ENCODE peak calls at places on chromosomes 13 and 19, in seven cellular contexts. One of them, this sample, is unnamed.

GRCh38 chr13:99326012-99326411 is 18.8 kb upstream of the GPR183 start:
- DNase-seq in osteoblast: no peak
- DNase-seq in dorsolateral prefrontal cortex: no peak
- DNase-seq in WTC11: no peak
- DNase-seq in adrenal gland: no peak
- DNase-seq in RWPE1: no peak
- DNase-seq in AG04450: no peak
- DNase-seq in this sample: no peak

GRCh38 chr13:102902789-102903347 is 57.0 kb downstream of the ERCC5 start:
- DNase-seq in osteoblast: no peak
- DNase-seq in RWPE1: no peak
- DNase-seq in AG04450: no peak
- DNase-seq in adrenal gland: no peak
- DNase-seq in WTC11: peak; percentile 39
- DNase-seq in dorsolateral prefrontal cortex: no peak
- DNase-seq in this sample: peak; percentile 11

GRCh38 chr19:45273532-45273877 is 22.4 kb downstream of the MARK4 start:
- DNase-seq in adrenal gland: no peak
- DNase-seq in dorsolateral prefrontal cortex: no peak
- DNase-seq in AG04450: no peak
- DNase-seq in RWPE1: no peak
- DNase-seq in WTC11: no peak
- DNase-seq in osteoblast: peak; percentile 62
- DNase-seq in this sample: no peak

GRCh38 chr13:40352385-40352778 is 314.1 kb downstream of the FOXO1 start:
- DNase-seq in adrenal gland: peak; percentile 86
- DNase-seq in dorsolateral prefrontal cortex: no peak
- DNase-seq in AG04450: no peak
- DNase-seq in RWPE1: no peak
- DNase-seq in WTC11: no peak
- DNase-seq in osteoblast: no peak
- DNase-seq in this sample: peak; percentile 45

GRCh38 chr13:59120297-59120843 is 1043.4 kb downstream of the DIAPH3 start:
- DNase-seq in AG04450: no peak
- DNase-seq in WTC11: no peak
- DNase-seq in adrenal gland: no peak
- DNase-seq in RWPE1: no peak
- DNase-seq in osteoblast: no peak
- DNase-seq in dorsolateral prefrontal cortex: no peak
- DNase-seq in this sample: no peak

GRCh38 chr13:38376551-38376950 is 26.9 kb downstream of the UFM1 start:
- DNase-seq in osteoblast: no peak
- DNase-seq in dorsolateral prefrontal cortex: no peak
- DNase-seq in RWPE1: no peak
- DNase-seq in WTC11: no peak
- DNase-seq in AG04450: no peak
- DNase-seq in adrenal gland: no peak
- DNase-seq in this sample: peak; percentile 32

GRCh38 chr19:15534957-15535864 is 26.9 kb downstream of the CYP4F22 start:
- DNase-seq in AG04450: no peak
- DNase-seq in WTC11: no peak
- DNase-seq in adrenal gland: no peak
- DNase-seq in dorsolateral prefrontal cortex: no peak
- DNase-seq in osteoblast: no peak
- DNase-seq in RWPE1: no peak
- DNase-seq in this sample: no peak

GRCh38 chr13:50026788-50027473 is 11.7 kb downstream of the KCNRG start:
- DNase-seq in AG04450: no peak
- DNase-seq in adrenal gland: no peak
- DNase-seq in WTC11: no peak
- DNase-seq in RWPE1: no peak
- DNase-seq in osteoblast: no peak
- DNase-seq in dorsolateral prefrontal cortex: no peak
- DNase-seq in this sample: no peak

GRCh38 chr19:8731428-8732169 is 10.2 kb downstream of the OR2Z1 start:
- DNase-seq in RWPE1: no peak
- DNase-seq in AG04450: no peak
- DNase-seq in osteoblast: no peak
- DNase-seq in WTC11: no peak
- DNase-seq in adrenal gland: no peak
- DNase-seq in dorsolateral prefrontal cortex: no peak
- DNase-seq in this sample: no peak

GRCh38 chr13:28564030-28564429 is 69.1 kb upstream of the FLT1 start:
- DNase-seq in dorsolateral prefrontal cortex: no peak
- DNase-seq in osteoblast: no peak
- DNase-seq in WTC11: no peak
- DNase-seq in RWPE1: peak; percentile 38
- DNase-seq in AG04450: no peak
- DNase-seq in adrenal gland: no peak
- DNase-seq in this sample: no peak

GRCh38 chr19:47658431-47659383 is 49.8 kb downstream of the BICRA start:
- DNase-seq in AG04450: no peak
- DNase-seq in osteoblast: peak; percentile 47
- DNase-seq in WTC11: no peak
- DNase-seq in adrenal gland: no peak
- DNase-seq in RWPE1: no peak
- DNase-seq in dorsolateral prefrontal cortex: no peak
- DNase-seq in this sample: peak; percentile 51

GRCh38 chr13:42041684-42042035 is 6.8 kb upstream of the DGKH start:
- DNase-seq in RWPE1: peak; percentile 64
- DNase-seq in adrenal gland: peak; percentile 62
- DNase-seq in AG04450: no peak
- DNase-seq in osteoblast: peak; percentile 97
- DNase-seq in dorsolateral prefrontal cortex: no peak
- DNase-seq in WTC11: peak; percentile 60
- DNase-seq in this sample: peak; percentile 76

GRCh38 chr13:21767032-21767431 is 96.2 kb downstream of the FGF9 start:
- DNase-seq in WTC11: no peak
- DNase-seq in AG04450: no peak
- DNase-seq in dorsolateral prefrontal cortex: no peak
- DNase-seq in RWPE1: no peak
- DNase-seq in adrenal gland: no peak
- DNase-seq in osteoblast: no peak
- DNase-seq in this sample: no peak

GRCh38 chr19:44777715-44778347 is at the start of gene CBLC:
- DNase-seq in dorsolateral prefrontal cortex: no peak
- DNase-seq in RWPE1: peak; percentile 93
- DNase-seq in WTC11: peak; percentile 96
- DNase-seq in adrenal gland: no peak
- DNase-seq in AG04450: no peak
- DNase-seq in osteoblast: peak; percentile 70
- DNase-seq in this sample: no peak

GRCh38 chr19:3276341-3276799 is 51.9 kb downstream of the CELF5 start:
- DNase-seq in RWPE1: peak; percentile 77
- DNase-seq in AG04450: no peak
- DNase-seq in dorsolateral prefrontal cortex: no peak
- DNase-seq in WTC11: peak; percentile 98
- DNase-seq in adrenal gland: no peak
- DNase-seq in osteoblast: peak; percentile 83
- DNase-seq in this sample: peak; percentile 4

GRCh38 chr13:40102854-40103253 is 447.4 kb downstream of the COG6 start:
- DNase-seq in dorsolateral prefrontal cortex: peak; percentile 58
- DNase-seq in RWPE1: peak; percentile 68
- DNase-seq in osteoblast: peak; percentile 55
- DNase-seq in WTC11: no peak
- DNase-seq in AG04450: peak; percentile 26
- DNase-seq in adrenal gland: peak; percentile 82
- DNase-seq in this sample: peak; percentile 89

GRCh38 chr19:12000152-12000981 is 35.1 kb downstream of the ZNF433 start:
- DNase-seq in RWPE1: no peak
- DNase-seq in AG04450: no peak
- DNase-seq in dorsolateral prefrontal cortex: no peak
- DNase-seq in adrenal gland: no peak
- DNase-seq in WTC11: no peak
- DNase-seq in osteoblast: peak; percentile 60
- DNase-seq in this sample: peak; percentile 15

GRCh38 chr13:49052801-49053200 is 77.1 kb downstream of the FNDC3A start:
- DNase-seq in AG04450: no peak
- DNase-seq in RWPE1: no peak
- DNase-seq in dorsolateral prefrontal cortex: no peak
- DNase-seq in WTC11: no peak
- DNase-seq in adrenal gland: no peak
- DNase-seq in osteoblast: no peak
- DNase-seq in this sample: no peak

GRCh38 chr19:43552198-43552450 is 19.1 kb downstream of the ZNF575 start:
- DNase-seq in WTC11: no peak
- DNase-seq in dorsolateral prefrontal cortex: no peak
- DNase-seq in AG04450: no peak
- DNase-seq in RWPE1: no peak
- DNase-seq in osteoblast: peak; percentile 70
- DNase-seq in adrenal gland: no peak
- DNase-seq in this sample: no peak

GRCh38 chr19:43552616-43553015 is 19.6 kb downstream of the ZNF575 start:
- DNase-seq in AG04450: no peak
- DNase-seq in osteoblast: peak; percentile 49
- DNase-seq in adrenal gland: no peak
- DNase-seq in dorsolateral prefrontal cortex: no peak
- DNase-seq in WTC11: no peak
- DNase-seq in RWPE1: no peak
- DNase-seq in this sample: no peak

GRCh38 chr19:43554317-43554895 is 20.9 kb downstream of the XRCC1 start:
- DNase-seq in AG04450: no peak
- DNase-seq in dorsolateral prefrontal cortex: no peak
- DNase-seq in osteoblast: peak; percentile 59
- DNase-seq in adrenal gland: no peak
- DNase-seq in WTC11: no peak
- DNase-seq in RWPE1: no peak
- DNase-seq in this sample: no peak

GRCh38 chr19:43553656-43554055 is 20.7 kb downstream of the ZNF575 start:
- DNase-seq in osteoblast: peak; percentile 72
- DNase-seq in AG04450: no peak
- DNase-seq in RWPE1: no peak
- DNase-seq in WTC11: no peak
- DNase-seq in dorsolateral prefrontal cortex: no peak
- DNase-seq in adrenal gland: no peak
- DNase-seq in this sample: no peak

GRCh38 chr19:43555185-43555770 is 20.0 kb downstream of the XRCC1 start:
- DNase-seq in adrenal gland: peak; percentile 88
- DNase-seq in osteoblast: peak; percentile 97
- DNase-seq in WTC11: peak; percentile 92
- DNase-seq in RWPE1: peak; percentile 43
- DNase-seq in AG04450: no peak
- DNase-seq in dorsolateral prefrontal cortex: peak; percentile 73
- DNase-seq in this sample: peak; percentile 87
- TF ChIP-seq CTCF in adrenal gland: peak; percentile 49
- TF ChIP-seq CTCF in osteoblast: peak; percentile 91
- TF ChIP-seq CTCF in WTC11: peak; percentile 64
- TF ChIP-seq CTCF in RWPE1: peak; percentile 69
- TF ChIP-seq CTCF in AG04450: peak; percentile 89
- TF ChIP-seq CTCF in dorsolateral prefrontal cortex: peak; percentile 73
- TF ChIP-seq CTCF in this sample: peak; percentile 97

DNA sequence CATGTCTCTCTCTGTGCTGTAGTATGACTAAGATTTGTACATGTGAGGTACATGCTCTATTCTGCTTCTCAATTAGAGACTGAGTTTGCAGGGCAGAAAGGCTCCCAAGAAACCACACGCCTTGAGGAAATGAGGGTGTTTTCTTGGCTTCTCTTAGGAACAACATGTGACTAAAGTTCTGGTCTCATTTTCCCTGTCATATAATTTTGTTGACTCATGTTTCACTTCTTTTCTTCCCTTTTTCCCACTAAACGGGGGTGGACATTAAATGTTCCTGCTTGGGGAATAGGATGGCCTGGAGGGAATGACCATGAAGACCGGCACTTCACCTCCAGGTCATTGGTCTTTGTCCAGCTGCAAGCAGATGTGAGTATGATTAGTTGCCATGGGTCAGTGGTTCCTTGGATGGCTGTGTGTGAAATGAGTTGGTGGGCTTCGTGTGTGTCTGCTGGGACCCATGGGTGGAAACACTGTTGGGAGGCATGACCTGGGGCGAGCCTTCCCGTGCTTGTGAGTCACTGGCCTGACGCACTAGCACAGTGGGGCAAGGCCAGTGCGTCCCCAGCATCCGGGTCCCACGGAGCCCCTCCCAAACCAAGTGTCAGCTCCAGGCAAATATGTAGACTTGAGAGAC is 56.6 kb downstream of the COL4A1 start:
- DNase-seq in dorsolateral prefrontal cortex: no peak
- DNase-seq in adrenal gland: peak; percentile 75
- DNase-seq in osteoblast: peak; percentile 90
- DNase-seq in WTC11: no peak
- DNase-seq in RWPE1: no peak
- DNase-seq in AG04450: no peak
- DNase-seq in this sample: peak; percentile 83
- TF ChIP-seq CTCF in dorsolateral prefrontal cortex: no peak
- TF ChIP-seq CTCF in adrenal gland: no peak
- TF ChIP-seq CTCF in osteoblast: no peak
- TF ChIP-seq CTCF in WTC11: no peak
- TF ChIP-seq CTCF in RWPE1: no peak
- TF ChIP-seq CTCF in AG04450: no peak
- TF ChIP-seq CTCF in this sample: no peak

DNA sequence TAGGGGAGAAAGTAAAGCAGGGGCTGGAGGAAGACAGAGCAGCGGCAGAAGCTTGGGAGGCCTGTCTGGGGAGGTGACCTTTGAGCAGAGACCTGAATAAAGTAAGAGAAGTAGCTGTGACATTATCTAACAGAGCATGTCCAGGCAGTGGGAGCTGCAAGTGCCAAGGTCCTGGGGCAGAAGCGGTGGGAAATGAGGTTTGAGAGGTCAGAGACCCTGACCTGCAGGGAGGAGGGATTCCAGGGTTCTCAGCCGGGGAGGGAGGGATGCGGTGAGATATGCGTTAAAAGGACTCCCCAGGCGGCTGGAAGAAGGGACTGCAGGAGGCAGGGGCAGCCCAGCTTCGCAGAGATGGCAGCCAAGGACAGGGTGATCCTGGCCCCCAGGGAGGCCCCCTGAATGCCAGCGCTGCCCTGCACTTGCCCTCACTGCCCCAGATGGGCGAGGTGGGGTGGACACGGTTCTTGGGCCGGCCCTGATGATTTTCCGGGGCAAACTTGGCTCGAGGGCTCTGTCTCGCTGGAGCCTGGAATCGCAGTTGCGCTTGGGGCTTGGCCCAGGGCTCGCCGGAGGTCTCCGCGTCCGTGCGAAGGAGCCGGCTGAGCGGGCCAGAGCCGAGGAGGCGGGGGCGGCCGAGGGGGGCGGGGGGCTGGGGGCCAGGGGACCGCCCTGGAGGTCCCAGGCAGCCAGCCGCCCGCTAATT is 3.2 kb downstream of the CRLF1 start:
- DNase-seq in RWPE1: no peak
- DNase-seq in WTC11: peak; percentile 64
- DNase-seq in adrenal gland: no peak
- DNase-seq in dorsolateral prefrontal cortex: no peak
- DNase-seq in AG04450: no peak
- DNase-seq in osteoblast: peak; percentile 91
- DNase-seq in this sample: peak; percentile 31
- TF ChIP-seq CTCF in RWPE1: no peak
- TF ChIP-seq CTCF in WTC11: no peak
- TF ChIP-seq CTCF in adrenal gland: peak; percentile 9
- TF ChIP-seq CTCF in dorsolateral prefrontal cortex: no peak
- TF ChIP-seq CTCF in AG04450: peak; percentile 34
- TF ChIP-seq CTCF in osteoblast: no peak
- TF ChIP-seq CTCF in this sample: peak; percentile 46

DNA sequence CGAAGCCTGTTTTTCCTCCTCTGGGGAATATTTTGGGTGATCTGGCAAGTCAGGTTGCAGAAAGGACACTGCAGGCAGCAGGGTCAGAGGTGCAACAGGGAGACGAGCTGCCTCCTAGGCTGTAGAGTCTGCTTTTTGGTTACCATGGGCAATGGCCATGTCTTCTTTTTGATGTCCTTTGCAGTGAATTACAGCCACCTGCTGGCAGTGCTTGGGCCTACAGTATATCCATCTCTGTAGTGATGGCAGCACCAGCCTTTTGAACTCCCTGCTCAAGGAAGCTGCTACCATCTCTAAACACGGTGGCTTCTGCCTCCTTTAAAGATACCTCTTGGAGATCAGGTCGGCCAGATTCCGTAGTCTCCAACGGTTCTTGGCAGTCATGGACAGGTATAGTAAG is 73.9 kb downstream of the WTIP start:
- DNase-seq in AG04450: no peak
- DNase-seq in osteoblast: no peak
- DNase-seq in WTC11: peak; percentile 48
- DNase-seq in dorsolateral prefrontal cortex: no peak
- DNase-seq in RWPE1: no peak
- DNase-seq in adrenal gland: no peak
- DNase-seq in this sample: peak; percentile 30
- TF ChIP-seq CTCF in AG04450: peak; percentile 33
- TF ChIP-seq CTCF in osteoblast: peak; percentile 51
- TF ChIP-seq CTCF in WTC11: no peak
- TF ChIP-seq CTCF in dorsolateral prefrontal cortex: no peak
- TF ChIP-seq CTCF in RWPE1: no peak
- TF ChIP-seq CTCF in adrenal gland: no peak
- TF ChIP-seq CTCF in this sample: peak; percentile 45

This sample was measured in choroid plexus epithelial cell.